ENCODE peak calls at places on chromosomes 6 and 20, in seven cellular contexts. One of them, this sample, is unnamed. For H3K27me3, the result is how much of the 10 kb centered on the place peaks cover.

GRCh38 chr20:39850821-39851330 is 838.2 kb downstream of the MAFB start:
- DNase-seq in pancreas: no peak
- DNase-seq in left ventricle myocardium inferior: no peak
- DNase-seq in CD8-positive, alpha-beta T cell: no peak
- DNase-seq in thoracic aorta: no peak
- DNase-seq in PC-3: no peak
- DNase-seq in heart left ventricle: no peak
- DNase-seq in this sample: no peak

GRCh38 chr20:5570442-5570841 is 179.8 kb upstream of the SHLD1 start:
- DNase-seq in pancreas: no peak
- DNase-seq in left ventricle myocardium inferior: no peak
- DNase-seq in CD8-positive, alpha-beta T cell: no peak
- DNase-seq in thoracic aorta: no peak
- DNase-seq in PC-3: no peak
- DNase-seq in heart left ventricle: no peak
- DNase-seq in this sample: no peak

GRCh38 chr20:50034567-50035170 is 51.9 kb downstream of the SNAI1 start:
- DNase-seq in pancreas: no peak
- DNase-seq in left ventricle myocardium inferior: no peak
- DNase-seq in CD8-positive, alpha-beta T cell: no peak
- DNase-seq in thoracic aorta: peak
- DNase-seq in PC-3: peak
- DNase-seq in heart left ventricle: peak
- DNase-seq in this sample: no peak

GRCh38 chr6:41700577-41701347 is 34.6 kb downstream of the TFEB start:
- DNase-seq in pancreas: no peak
- DNase-seq in left ventricle myocardium inferior: peak
- DNase-seq in CD8-positive, alpha-beta T cell: no peak
- DNase-seq in thoracic aorta: no peak
- DNase-seq in PC-3: no peak
- DNase-seq in heart left ventricle: peak
- DNase-seq in this sample: no peak

GRCh38 chr6:117546674-117547073 is 55.6 kb downstream of the GOPC start:
- DNase-seq in pancreas: no peak
- DNase-seq in left ventricle myocardium inferior: no peak
- DNase-seq in CD8-positive, alpha-beta T cell: no peak
- DNase-seq in thoracic aorta: no peak
- DNase-seq in PC-3: no peak
- DNase-seq in heart left ventricle: no peak
- DNase-seq in this sample: no peak

GRCh38 chr20:56247954-56248782 is at the start of gene MC3R:
- DNase-seq in pancreas: peak
- DNase-seq in left ventricle myocardium inferior: no peak
- DNase-seq in CD8-positive, alpha-beta T cell: peak
- DNase-seq in thoracic aorta: no peak
- DNase-seq in PC-3: peak
- DNase-seq in heart left ventricle: peak
- DNase-seq in this sample: peak

GRCh38 chr6:142374965-142375733 is 73.3 kb downstream of the ADGRG6 start:
- DNase-seq in pancreas: no peak
- DNase-seq in left ventricle myocardium inferior: no peak
- DNase-seq in CD8-positive, alpha-beta T cell: no peak
- DNase-seq in thoracic aorta: no peak
- DNase-seq in PC-3: peak
- DNase-seq in heart left ventricle: no peak
- DNase-seq in this sample: no peak

GRCh38 chr6:132391391-132392291 is 9.6 kb downstream of the MOXD1 start:
- DNase-seq in pancreas: no peak
- DNase-seq in left ventricle myocardium inferior: peak
- DNase-seq in CD8-positive, alpha-beta T cell: no peak
- DNase-seq in thoracic aorta: no peak
- DNase-seq in PC-3: peak
- DNase-seq in heart left ventricle: peak
- DNase-seq in this sample: peak

GRCh38 chr20:40945754-40946451 is 82.7 kb upstream of the TOP1 start:
- DNase-seq in pancreas: no peak
- DNase-seq in left ventricle myocardium inferior: peak
- DNase-seq in CD8-positive, alpha-beta T cell: no peak
- DNase-seq in thoracic aorta: no peak
- DNase-seq in PC-3: peak
- DNase-seq in heart left ventricle: peak
- DNase-seq in this sample: peak

GRCh38 chr6:108653864-108654402 is 93.2 kb downstream of the FOXO3 start:
- DNase-seq in pancreas: no peak
- DNase-seq in left ventricle myocardium inferior: peak
- DNase-seq in CD8-positive, alpha-beta T cell: no peak
- DNase-seq in thoracic aorta: no peak
- DNase-seq in PC-3: peak
- DNase-seq in heart left ventricle: peak
- DNase-seq in this sample: peak

GRCh38 chr20:33463332-33464101 is 20.0 kb upstream of the SNTA1 start:
- DNase-seq in pancreas: no peak
- DNase-seq in left ventricle myocardium inferior: peak
- DNase-seq in CD8-positive, alpha-beta T cell: no peak
- DNase-seq in thoracic aorta: no peak
- DNase-seq in PC-3: no peak
- DNase-seq in heart left ventricle: peak
- DNase-seq in this sample: no peak

GRCh38 chr6:52603000-52603795 is 26.3 kb upstream of the TRAM2 start:
- DNase-seq in pancreas: no peak
- DNase-seq in left ventricle myocardium inferior: no peak
- DNase-seq in CD8-positive, alpha-beta T cell: no peak
- DNase-seq in thoracic aorta: no peak
- DNase-seq in PC-3: peak
- DNase-seq in heart left ventricle: no peak
- DNase-seq in this sample: no peak

GRCh38 chr6:157019115-157019628 is 242.0 kb downstream of the ARID1B start:
- DNase-seq in pancreas: no peak
- DNase-seq in left ventricle myocardium inferior: no peak
- DNase-seq in CD8-positive, alpha-beta T cell: no peak
- DNase-seq in thoracic aorta: no peak
- DNase-seq in PC-3: peak
- DNase-seq in heart left ventricle: no peak
- DNase-seq in this sample: no peak

GRCh38 chr6:1600063-1600763 is 9.5 kb upstream of the FOXC1 start:
- DNase-seq in pancreas: no peak
- DNase-seq in left ventricle myocardium inferior: no peak
- DNase-seq in CD8-positive, alpha-beta T cell: no peak
- DNase-seq in thoracic aorta: no peak
- DNase-seq in PC-3: no peak
- DNase-seq in heart left ventricle: no peak
- DNase-seq in this sample: no peak

GRCh38 chr6:13615802-13616140 is 636 bp downstream of the NOL7 start:
- DNase-seq in pancreas: peak
- DNase-seq in left ventricle myocardium inferior: peak
- DNase-seq in CD8-positive, alpha-beta T cell: peak
- DNase-seq in thoracic aorta: no peak
- DNase-seq in PC-3: peak
- DNase-seq in heart left ventricle: peak
- DNase-seq in this sample: peak

GRCh38 chr6:30682181-30683117 is 4.0 kb downstream of the PPP1R18 start:
- DNase-seq in pancreas: peak
- DNase-seq in left ventricle myocardium inferior: peak
- DNase-seq in CD8-positive, alpha-beta T cell: peak
- DNase-seq in thoracic aorta: peak
- DNase-seq in PC-3: peak
- DNase-seq in heart left ventricle: peak
- DNase-seq in this sample: peak

GRCh38 chr20:45779011-45779915 is 12.4 kb downstream of the WFDC3 start:
- DNase-seq in pancreas: peak
- DNase-seq in left ventricle myocardium inferior: peak
- DNase-seq in CD8-positive, alpha-beta T cell: no peak
- DNase-seq in thoracic aorta: peak
- DNase-seq in PC-3: peak
- DNase-seq in heart left ventricle: peak
- DNase-seq in this sample: peak

GRCh38 chr6:150535151-150535816 is 64.4 kb upstream of the PLEKHG1 start:
- DNase-seq in pancreas: no peak
- DNase-seq in left ventricle myocardium inferior: no peak
- DNase-seq in CD8-positive, alpha-beta T cell: no peak
- DNase-seq in thoracic aorta: no peak
- DNase-seq in PC-3: peak
- DNase-seq in heart left ventricle: no peak
- DNase-seq in this sample: no peak

GRCh38 chr6:132133734-132134490 is 182.7 kb upstream of the CCN2 start:
- DNase-seq in pancreas: no peak
- DNase-seq in left ventricle myocardium inferior: no peak
- DNase-seq in CD8-positive, alpha-beta T cell: no peak
- DNase-seq in thoracic aorta: no peak
- DNase-seq in PC-3: no peak
- DNase-seq in heart left ventricle: no peak
- DNase-seq in this sample: peak

GRCh38 chr20:31956556-31957220 is 4.8 kb upstream of the PDRG1 start:
- DNase-seq in pancreas: no peak
- DNase-seq in left ventricle myocardium inferior: no peak
- DNase-seq in CD8-positive, alpha-beta T cell: no peak
- DNase-seq in thoracic aorta: no peak
- DNase-seq in PC-3: no peak
- DNase-seq in heart left ventricle: no peak
- DNase-seq in this sample: no peak

GRCh38 chr6:26103141-26103769 is 16.0 kb downstream of the HFE start:
- DNase-seq in pancreas: no peak
- DNase-seq in left ventricle myocardium inferior: no peak
- DNase-seq in CD8-positive, alpha-beta T cell: no peak
- DNase-seq in thoracic aorta: no peak
- DNase-seq in PC-3: peak
- DNase-seq in heart left ventricle: no peak
- DNase-seq in this sample: no peak

GRCh38 chr6:13763740-13764381 is 50.5 kb downstream of the MCUR1 start:
- DNase-seq in pancreas: no peak
- DNase-seq in left ventricle myocardium inferior: no peak
- DNase-seq in CD8-positive, alpha-beta T cell: no peak
- DNase-seq in thoracic aorta: no peak
- DNase-seq in PC-3: no peak
- DNase-seq in heart left ventricle: no peak
- DNase-seq in this sample: no peak

GRCh38 chr6:80003841-80004198 is 629 bp upstream of the TTK start:
- DNase-seq in pancreas: no peak
- DNase-seq in left ventricle myocardium inferior: no peak
- DNase-seq in CD8-positive, alpha-beta T cell: peak
- DNase-seq in thoracic aorta: no peak
- DNase-seq in PC-3: no peak
- DNase-seq in heart left ventricle: peak
- DNase-seq in this sample: no peak

GRCh38 chr6:97969065-97969464 is 686.0 kb upstream of the MMS22L start:
- DNase-seq in pancreas: no peak
- DNase-seq in left ventricle myocardium inferior: no peak
- DNase-seq in CD8-positive, alpha-beta T cell: no peak
- DNase-seq in thoracic aorta: no peak
- DNase-seq in PC-3: no peak
- DNase-seq in heart left ventricle: no peak
- DNase-seq in this sample: no peak

GRCh38 chr20:57881466-57882405 is 171.9 kb upstream of the PMEPA1 start:
- DNase-seq in pancreas: no peak
- DNase-seq in left ventricle myocardium inferior: no peak
- DNase-seq in CD8-positive, alpha-beta T cell: no peak
- DNase-seq in thoracic aorta: no peak
- DNase-seq in PC-3: no peak
- DNase-seq in heart left ventricle: no peak
- DNase-seq in this sample: no peak

GRCh38 chr6:1536526-1537429 is 72.9 kb upstream of the FOXC1 start:
- DNase-seq in pancreas: no peak
- DNase-seq in left ventricle myocardium inferior: no peak
- DNase-seq in CD8-positive, alpha-beta T cell: no peak
- DNase-seq in thoracic aorta: no peak
- DNase-seq in PC-3: no peak
- DNase-seq in heart left ventricle: no peak
- DNase-seq in this sample: no peak

GRCh38 chr6:168584671-168585070 is 143.7 kb downstream of the SMOC2 start:
- DNase-seq in pancreas: no peak
- DNase-seq in left ventricle myocardium inferior: no peak
- DNase-seq in CD8-positive, alpha-beta T cell: no peak
- DNase-seq in thoracic aorta: no peak
- DNase-seq in PC-3: no peak
- DNase-seq in heart left ventricle: no peak
- DNase-seq in this sample: no peak

GRCh38 chr6:111880181-111880944 is 7.1 kb upstream of the FYN start:
- DNase-seq in pancreas: no peak
- DNase-seq in left ventricle myocardium inferior: no peak
- DNase-seq in CD8-positive, alpha-beta T cell: no peak
- DNase-seq in thoracic aorta: no peak
- DNase-seq in PC-3: peak
- DNase-seq in heart left ventricle: no peak
- DNase-seq in this sample: no peak

GRCh38 chr6:159174263-159174974 is 5.2 kb downstream of the FNDC1 start:
- DNase-seq in pancreas: peak
- DNase-seq in left ventricle myocardium inferior: peak
- DNase-seq in CD8-positive, alpha-beta T cell: peak
- DNase-seq in thoracic aorta: peak
- DNase-seq in PC-3: peak
- DNase-seq in heart left ventricle: peak
- DNase-seq in this sample: peak
- H3K27me3 ChIP-seq in pancreas: under half
- H3K27me3 ChIP-seq in left ventricle myocardium inferior: half or more
- H3K27me3 ChIP-seq in CD8-positive, alpha-beta T cell: under half
- H3K27me3 ChIP-seq in thoracic aorta: under half
- H3K27me3 ChIP-seq in PC-3: half or more
- H3K27me3 ChIP-seq in heart left ventricle: under half
- H3K27me3 ChIP-seq in this sample: under half

DNA sequence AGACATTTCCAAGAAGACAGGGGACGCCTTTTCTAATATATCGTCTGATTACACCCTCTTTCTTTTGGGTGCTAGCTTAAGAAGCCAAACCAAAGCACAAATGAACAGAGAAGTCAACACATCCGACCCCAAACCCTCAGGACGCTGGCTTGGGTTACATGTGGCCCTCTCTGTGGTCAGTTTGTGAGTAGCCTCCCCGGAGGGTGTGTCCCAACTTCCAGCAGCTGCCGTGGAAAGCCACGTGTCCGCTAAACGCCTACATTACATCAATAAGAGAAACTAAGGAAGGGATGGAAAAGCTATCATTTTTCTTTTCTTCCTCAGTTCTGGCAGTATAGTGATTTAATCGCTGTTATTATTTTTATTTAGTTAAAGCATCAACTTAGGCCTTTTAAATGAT is 487 bp upstream of the BMP6 start:
- DNase-seq in pancreas: no peak
- DNase-seq in left ventricle myocardium inferior: no peak
- DNase-seq in CD8-positive, alpha-beta T cell: no peak
- DNase-seq in thoracic aorta: no peak
- DNase-seq in PC-3: no peak
- DNase-seq in heart left ventricle: no peak
- DNase-seq in this sample: no peak
- H3K27me3 ChIP-seq in pancreas: under half
- H3K27me3 ChIP-seq in left ventricle myocardium inferior: half or more
- H3K27me3 ChIP-seq in CD8-positive, alpha-beta T cell: under half
- H3K27me3 ChIP-seq in thoracic aorta: under half
- H3K27me3 ChIP-seq in PC-3: under half
- H3K27me3 ChIP-seq in heart left ventricle: under half
- H3K27me3 ChIP-seq in this sample: under half

GRCh38 chr6:28211840-28212509 is 13.1 kb upstream of the ZSCAN9 start:
- DNase-seq in pancreas: no peak
- DNase-seq in left ventricle myocardium inferior: no peak
- DNase-seq in CD8-positive, alpha-beta T cell: no peak
- DNase-seq in thoracic aorta: no peak
- DNase-seq in PC-3: peak
- DNase-seq in heart left ventricle: no peak
- DNase-seq in this sample: no peak
- H3K27me3 ChIP-seq in pancreas: under half
- H3K27me3 ChIP-seq in left ventricle myocardium inferior: half or more
- H3K27me3 ChIP-seq in CD8-positive, alpha-beta T cell: half or more
- H3K27me3 ChIP-seq in thoracic aorta: under half
- H3K27me3 ChIP-seq in PC-3: under half
- H3K27me3 ChIP-seq in heart left ventricle: half or more
- H3K27me3 ChIP-seq in this sample: half or more

GRCh38 chr20:61257596-61257995 is 5.5 kb downstream of the CDH4 start:
- DNase-seq in pancreas: no peak
- DNase-seq in left ventricle myocardium inferior: no peak
- DNase-seq in CD8-positive, alpha-beta T cell: no peak
- DNase-seq in thoracic aorta: no peak
- DNase-seq in PC-3: no peak
- DNase-seq in heart left ventricle: no peak
- DNase-seq in this sample: no peak
- H3K27me3 ChIP-seq in pancreas: under half
- H3K27me3 ChIP-seq in left ventricle myocardium inferior: half or more
- H3K27me3 ChIP-seq in CD8-positive, alpha-beta T cell: under half
- H3K27me3 ChIP-seq in thoracic aorta: under half
- H3K27me3 ChIP-seq in PC-3: under half
- H3K27me3 ChIP-seq in heart left ventricle: under half
- H3K27me3 ChIP-seq in this sample: under half

This sample was measured in adrenal gland.